ENCODE peak calls at places on chromosomes 3 and 15, in ten cellular contexts. One of them, this sample, is unnamed.

GRCh38 chr3:124648551-124648950 is 81.7 kb upstream of the UMPS start:
- DNase-seq in pancreas: no peak
- DNase-seq in PC-3: no peak
- DNase-seq in left lung: no peak
- DNase-seq in psoas muscle: no peak
- DNase-seq in GM23248: no peak
- DNase-seq in K562: no peak
- DNase-seq in GM23338: peak; percentile 10
- DNase-seq in suprapubic skin: no peak
- DNase-seq in adrenal gland: no peak
- DNase-seq in this sample: no peak

GRCh38 chr15:81037952-81038743 is 37.4 kb downstream of the TLNRD1 start:
- DNase-seq in adrenal gland: no peak
- DNase-seq in psoas muscle: no peak
- DNase-seq in suprapubic skin: no peak
- DNase-seq in PC-3: no peak
- DNase-seq in K562: no peak
- DNase-seq in pancreas: no peak
- DNase-seq in left lung: no peak
- DNase-seq in GM23248: no peak
- DNase-seq in GM23338: no peak
- DNase-seq in this sample: no peak

GRCh38 chr15:90839187-90840071 is 29.0 kb upstream of the FURIN start:
- DNase-seq in psoas muscle: no peak
- DNase-seq in pancreas: no peak
- DNase-seq in left lung: peak; percentile 81
- DNase-seq in suprapubic skin: no peak
- DNase-seq in PC-3: no peak
- DNase-seq in GM23248: no peak
- DNase-seq in adrenal gland: no peak
- DNase-seq in K562: no peak
- DNase-seq in GM23338: peak; percentile 94
- DNase-seq in this sample: peak; percentile 93

GRCh38 chr15:62059818-62060115 is 480 bp downstream of the VPS13C start:
- DNase-seq in adrenal gland: peak; percentile 78
- DNase-seq in PC-3: peak; percentile 17
- DNase-seq in suprapubic skin: no peak
- DNase-seq in pancreas: no peak
- DNase-seq in GM23338: no peak
- DNase-seq in GM23248: peak; percentile 77
- DNase-seq in K562: no peak
- DNase-seq in left lung: peak; percentile 88
- DNase-seq in psoas muscle: peak; percentile 50
- DNase-seq in this sample: peak; percentile 79

GRCh38 chr3:194690501-194691372 is 5.1 kb downstream of the FAM43A start:
- DNase-seq in adrenal gland: no peak
- DNase-seq in pancreas: no peak
- DNase-seq in GM23248: no peak
- DNase-seq in psoas muscle: no peak
- DNase-seq in suprapubic skin: no peak
- DNase-seq in K562: no peak
- DNase-seq in left lung: no peak
- DNase-seq in PC-3: peak; percentile 47
- DNase-seq in GM23338: no peak
- DNase-seq in this sample: no peak

GRCh38 chr3:35383719-35384555 is 255.4 kb upstream of the ARPP21 start:
- DNase-seq in adrenal gland: no peak
- DNase-seq in PC-3: peak; percentile 9
- DNase-seq in pancreas: no peak
- DNase-seq in suprapubic skin: no peak
- DNase-seq in psoas muscle: no peak
- DNase-seq in GM23248: no peak
- DNase-seq in K562: no peak
- DNase-seq in GM23338: peak; percentile 29
- DNase-seq in left lung: no peak
- DNase-seq in this sample: no peak

GRCh38 chr3:190671658-190672057 is 157.8 kb downstream of the IL1RAP start:
- DNase-seq in pancreas: no peak
- DNase-seq in GM23338: no peak
- DNase-seq in PC-3: peak; percentile 19
- DNase-seq in adrenal gland: no peak
- DNase-seq in K562: no peak
- DNase-seq in left lung: no peak
- DNase-seq in suprapubic skin: no peak
- DNase-seq in psoas muscle: no peak
- DNase-seq in GM23248: peak; percentile 34
- DNase-seq in this sample: no peak

GRCh38 chr3:142115927-142116668 is 33.2 kb downstream of the TFDP2 start:
- DNase-seq in GM23338: no peak
- DNase-seq in left lung: no peak
- DNase-seq in psoas muscle: no peak
- DNase-seq in GM23248: no peak
- DNase-seq in pancreas: no peak
- DNase-seq in suprapubic skin: no peak
- DNase-seq in PC-3: no peak
- DNase-seq in adrenal gland: no peak
- DNase-seq in K562: no peak
- DNase-seq in this sample: no peak

GRCh38 chr15:58839485-58839884 is 68.4 kb downstream of the MINDY2 start:
- DNase-seq in pancreas: no peak
- DNase-seq in suprapubic skin: no peak
- DNase-seq in GM23248: peak; percentile 23
- DNase-seq in adrenal gland: no peak
- DNase-seq in psoas muscle: no peak
- DNase-seq in GM23338: peak; percentile 54
- DNase-seq in PC-3: peak; percentile 37
- DNase-seq in left lung: no peak
- DNase-seq in K562: no peak
- DNase-seq in this sample: no peak

GRCh38 chr3:35832140-35832571 is 192.8 kb downstream of the ARPP21 start:
- DNase-seq in pancreas: no peak
- DNase-seq in PC-3: no peak
- DNase-seq in GM23248: no peak
- DNase-seq in left lung: no peak
- DNase-seq in K562: no peak
- DNase-seq in psoas muscle: no peak
- DNase-seq in suprapubic skin: no peak
- DNase-seq in adrenal gland: no peak
- DNase-seq in GM23338: peak; percentile 3
- DNase-seq in this sample: peak; percentile 40

GRCh38 chr15:77717592-77717991 is 84.9 kb upstream of the LINGO1 start:
- DNase-seq in pancreas: no peak
- DNase-seq in left lung: peak; percentile 34
- DNase-seq in GM23248: no peak
- DNase-seq in K562: no peak
- DNase-seq in PC-3: no peak
- DNase-seq in suprapubic skin: no peak
- DNase-seq in adrenal gland: no peak
- DNase-seq in GM23338: no peak
- DNase-seq in psoas muscle: no peak
- DNase-seq in this sample: no peak
- H3K27ac ChIP-seq in pancreas: no peak overlapping the region
- H3K27ac ChIP-seq in left lung: no peak overlapping the region
- H3K27ac ChIP-seq in GM23248: no peak overlapping the region
- H3K27ac ChIP-seq in K562: no peak overlapping the region
- H3K27ac ChIP-seq in PC-3: no peak overlapping the region
- H3K27ac ChIP-seq in suprapubic skin: no peak overlapping the region
- H3K27ac ChIP-seq in adrenal gland: no peak overlapping the region
- H3K27ac ChIP-seq in GM23338: no peak overlapping the region
- H3K27ac ChIP-seq in psoas muscle: no peak overlapping the region
- H3K27ac ChIP-seq in this sample: no peak overlapping the region

DNA sequence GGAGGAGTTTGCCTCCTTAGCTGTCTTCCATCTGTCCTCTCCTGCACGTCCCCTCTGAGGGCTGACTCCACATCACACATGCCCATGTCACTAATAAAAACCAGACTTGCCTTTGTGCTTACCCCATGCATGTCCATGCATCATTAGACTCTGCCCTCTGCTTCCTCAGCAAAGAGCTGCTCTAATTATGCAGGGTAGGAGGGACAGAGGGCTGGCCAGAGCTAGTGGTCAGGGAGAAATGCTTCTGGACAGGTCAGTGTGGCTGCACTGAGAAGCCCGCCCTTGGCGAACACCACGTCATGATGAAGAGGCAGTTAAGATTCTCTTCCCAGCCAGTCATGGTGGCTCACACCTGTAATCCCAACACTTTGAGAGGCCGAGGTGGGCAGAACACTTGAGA is 8.9 kb downstream of the CA12 start:
- DNase-seq in adrenal gland: no peak
- DNase-seq in psoas muscle: no peak
- DNase-seq in GM23248: peak; percentile 88
- DNase-seq in left lung: no peak
- DNase-seq in suprapubic skin: no peak
- DNase-seq in pancreas: no peak
- DNase-seq in K562: no peak
- DNase-seq in PC-3: no peak
- DNase-seq in GM23338: no peak
- DNase-seq in this sample: no peak
- H3K27ac ChIP-seq in adrenal gland: no peak overlapping the region
- H3K27ac ChIP-seq in psoas muscle: no peak overlapping the region
- H3K27ac ChIP-seq in GM23248: peak overlapping the region; percentile 99
- H3K27ac ChIP-seq in left lung: no peak overlapping the region
- H3K27ac ChIP-seq in suprapubic skin: peak overlapping the region; percentile 97
- H3K27ac ChIP-seq in pancreas: no peak overlapping the region
- H3K27ac ChIP-seq in K562: no peak overlapping the region
- H3K27ac ChIP-seq in PC-3: peak overlapping the region; percentile 87
- H3K27ac ChIP-seq in GM23338: no peak overlapping the region
- H3K27ac ChIP-seq in this sample: no peak overlapping the region

GRCh38 chr15:57597431-57597830 is 5.7 kb downstream of the MYZAP start:
- DNase-seq in psoas muscle: no peak
- DNase-seq in left lung: no peak
- DNase-seq in suprapubic skin: peak; percentile 34
- DNase-seq in PC-3: no peak
- DNase-seq in adrenal gland: no peak
- DNase-seq in pancreas: no peak
- DNase-seq in K562: no peak
- DNase-seq in GM23338: no peak
- DNase-seq in GM23248: no peak
- DNase-seq in this sample: no peak

GRCh38 chr15:57600197-57600596 is 8.5 kb downstream of the MYZAP start:
- DNase-seq in GM23248: no peak
- DNase-seq in K562: no peak
- DNase-seq in GM23338: no peak
- DNase-seq in suprapubic skin: no peak
- DNase-seq in adrenal gland: no peak
- DNase-seq in left lung: no peak
- DNase-seq in psoas muscle: no peak
- DNase-seq in pancreas: no peak
- DNase-seq in PC-3: peak; percentile 81
- DNase-seq in this sample: no peak

GRCh38 chr15:57599299-57599810 is 7.7 kb downstream of the MYZAP start:
- DNase-seq in psoas muscle: no peak
- DNase-seq in left lung: no peak
- DNase-seq in GM23248: no peak
- DNase-seq in adrenal gland: no peak
- DNase-seq in GM23338: peak; percentile 5
- DNase-seq in PC-3: no peak
- DNase-seq in K562: no peak
- DNase-seq in suprapubic skin: no peak
- DNase-seq in pancreas: no peak
- DNase-seq in this sample: peak; percentile 89

GRCh38 chr15:57596978-57597377 is 5.3 kb downstream of the MYZAP start:
- DNase-seq in suprapubic skin: peak; percentile 40
- DNase-seq in left lung: no peak
- DNase-seq in GM23248: no peak
- DNase-seq in PC-3: peak; percentile 90
- DNase-seq in pancreas: no peak
- DNase-seq in psoas muscle: no peak
- DNase-seq in K562: no peak
- DNase-seq in adrenal gland: no peak
- DNase-seq in GM23338: no peak
- DNase-seq in this sample: no peak

DNA sequence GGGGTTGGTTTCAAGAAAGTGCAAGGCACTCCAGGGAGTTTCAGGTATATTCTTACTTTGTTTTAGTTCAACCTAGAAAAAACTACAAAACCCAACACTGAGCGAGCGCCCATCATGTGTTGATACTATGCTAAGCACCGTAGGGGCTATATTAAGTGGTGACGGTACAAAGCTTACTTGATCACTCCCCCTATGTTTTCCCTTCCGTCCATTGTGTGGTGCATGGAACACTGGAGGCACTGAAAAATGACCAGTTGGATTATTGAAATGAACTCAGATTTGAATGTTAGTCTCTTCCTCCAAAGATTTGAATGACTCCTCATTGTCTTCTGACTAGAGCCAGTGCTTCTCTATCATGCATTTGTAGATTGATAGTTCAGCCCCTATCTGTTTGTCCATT is 6.6 kb downstream of the MYZAP start:
- DNase-seq in PC-3: no peak
- DNase-seq in psoas muscle: no peak
- DNase-seq in K562: no peak
- DNase-seq in adrenal gland: no peak
- DNase-seq in GM23248: no peak
- DNase-seq in pancreas: no peak
- DNase-seq in suprapubic skin: no peak
- DNase-seq in left lung: no peak
- DNase-seq in GM23338: no peak
- DNase-seq in this sample: no peak
- H3K27ac ChIP-seq in PC-3: no peak overlapping the region
- H3K27ac ChIP-seq in psoas muscle: no peak overlapping the region
- H3K27ac ChIP-seq in K562: no peak overlapping the region
- H3K27ac ChIP-seq in adrenal gland: no peak overlapping the region
- H3K27ac ChIP-seq in GM23248: no peak overlapping the region
- H3K27ac ChIP-seq in pancreas: peak overlapping the region; percentile 92
- H3K27ac ChIP-seq in suprapubic skin: no peak overlapping the region
- H3K27ac ChIP-seq in left lung: no peak overlapping the region
- H3K27ac ChIP-seq in GM23338: no peak overlapping the region
- H3K27ac ChIP-seq in this sample: peak overlapping the region; percentile 81

GRCh38 chr15:71781179-71781964 is 29.0 kb upstream of the NR2E3 start:
- DNase-seq in pancreas: no peak
- DNase-seq in PC-3: no peak
- DNase-seq in left lung: no peak
- DNase-seq in K562: no peak
- DNase-seq in GM23338: no peak
- DNase-seq in GM23248: peak; percentile 70
- DNase-seq in suprapubic skin: peak; percentile 70
- DNase-seq in psoas muscle: no peak
- DNase-seq in adrenal gland: no peak
- DNase-seq in this sample: no peak

GRCh38 chr15:71781965-71782265 is 28.4 kb upstream of the NR2E3 start:
- DNase-seq in GM23338: no peak
- DNase-seq in psoas muscle: no peak
- DNase-seq in left lung: no peak
- DNase-seq in PC-3: no peak
- DNase-seq in GM23248: no peak
- DNase-seq in pancreas: no peak
- DNase-seq in suprapubic skin: peak; percentile 20
- DNase-seq in K562: no peak
- DNase-seq in adrenal gland: no peak
- DNase-seq in this sample: no peak

GRCh38 chr15:71782447-71783165 is 27.7 kb upstream of the NR2E3 start:
- DNase-seq in left lung: no peak
- DNase-seq in pancreas: no peak
- DNase-seq in psoas muscle: no peak
- DNase-seq in GM23338: no peak
- DNase-seq in PC-3: no peak
- DNase-seq in suprapubic skin: peak; percentile 34
- DNase-seq in GM23248: no peak
- DNase-seq in adrenal gland: no peak
- DNase-seq in K562: no peak
- DNase-seq in this sample: no peak

GRCh38 chr15:71779073-71779797 is 31.1 kb upstream of the NR2E3 start:
- DNase-seq in adrenal gland: no peak
- DNase-seq in PC-3: no peak
- DNase-seq in K562: no peak
- DNase-seq in left lung: no peak
- DNase-seq in GM23248: no peak
- DNase-seq in suprapubic skin: peak; percentile 45
- DNase-seq in GM23338: no peak
- DNase-seq in psoas muscle: no peak
- DNase-seq in pancreas: no peak
- DNase-seq in this sample: no peak

GRCh38 chr15:71780349-71780976 is 29.9 kb upstream of the NR2E3 start:
- DNase-seq in PC-3: peak; percentile 74
- DNase-seq in pancreas: no peak
- DNase-seq in adrenal gland: no peak
- DNase-seq in left lung: no peak
- DNase-seq in suprapubic skin: peak; percentile 65
- DNase-seq in GM23338: peak; percentile 97
- DNase-seq in K562: peak; percentile 54
- DNase-seq in GM23248: peak; percentile 76
- DNase-seq in psoas muscle: no peak
- DNase-seq in this sample: peak; percentile 19
- H3K27ac ChIP-seq in PC-3: peak overlapping the region; percentile 61
- H3K27ac ChIP-seq in pancreas: peak overlapping the region; percentile 28
- H3K27ac ChIP-seq in adrenal gland: no peak overlapping the region
- H3K27ac ChIP-seq in left lung: no peak overlapping the region
- H3K27ac ChIP-seq in suprapubic skin: no peak overlapping the region
- H3K27ac ChIP-seq in GM23338: peak overlapping the region; percentile 10
- H3K27ac ChIP-seq in K562: no peak overlapping the region
- H3K27ac ChIP-seq in GM23248: peak overlapping the region; percentile 3
- H3K27ac ChIP-seq in psoas muscle: no peak overlapping the region
- H3K27ac ChIP-seq in this sample: no peak overlapping the region